ENCODE peak calls at places on chromosomes 12 and 14, in five cellular contexts. B is A549, T is K562, K is HepG2, J is H1. V is an unnamed sample.

GRCh38 chr12:81015510-81015909 is 62.4 kb upstream of the ACSS3 start:
- DNase-seq in B (no peak), T (no peak), K (peak; percentile 6), J (no peak), V (no peak)

GRCh38 chr14:33404054-33404453 is 465.4 kb downstream of the NPAS3 start:
- DNase-seq in B (no peak), T (no peak), K (no peak), J (no peak), V (peak; percentile 10)

GRCh38 chr12:80716711-80717469 is at the start of gene MYF5:
- DNase-seq in B (no peak), T (no peak), K (no peak), J (no peak), V (no peak)

GRCh38 chr14:58331111-58331510 is 32.8 kb downstream of the ARID4A start:
- DNase-seq in B (peak; percentile 11), T (peak; percentile 65), K (peak; percentile 91), J (no peak), V (peak; percentile 99)

GRCh38 chr14:103528158-103528511 is 861 bp upstream of the TRMT61A start:
- DNase-seq in B (no peak), T (no peak), K (no peak), J (no peak), V (no peak)

GRCh38 chr12:49984476-49984890 is 11.7 kb downstream of the AQP6 start:
- DNase-seq in B (no peak), T (no peak), K (no peak), J (no peak), V (no peak)

GRCh38 chr14:57501039-57501557 is 7.4 kb upstream of the CCDC198 start:
- DNase-seq in B (no peak), T (no peak), K (no peak), J (no peak), V (no peak)

GRCh38 chr12:2625267-2625666 is 169.5 kb upstream of the FKBP4 start:
- DNase-seq in B (no peak), T (no peak), K (no peak), J (no peak), V (no peak)

GRCh38 chr12:42143401-42144173 is 1.1 kb downstream of the GXYLT1 start:
- DNase-seq in B (no peak), T (no peak), K (no peak), J (no peak), V (peak; percentile 28)

GRCh38 chr12:119369907-119370546 is 35.5 kb downstream of the CCDC60 start:
- DNase-seq in B (no peak), T (no peak), K (no peak), J (no peak), V (no peak)

GRCh38 chr14:61188936-61189808 is 92.0 kb downstream of the TMEM30B start:
- DNase-seq in B (peak; percentile 87), T (peak; percentile 16), K (peak; percentile 48), J (no peak), V (peak; percentile 51)

GRCh38 chr12:106601031-106601430 is 18.2 kb downstream of the RFX4 start:
- DNase-seq in B (no peak), T (peak; percentile 43), K (peak; percentile 43), J (no peak), V (no peak)

GRCh38 chr14:86604546-86604945 is 1074.6 kb downstream of the FLRT2 start:
- DNase-seq in B (no peak), T (no peak), K (no peak), J (no peak), V (peak; percentile 61)

GRCh38 chr12:56683-57346 is 9.8 kb upstream of the IQSEC3 start:
- DNase-seq in B (no peak), T (peak; percentile 16), K (no peak), J (no peak), V (no peak)

DNA sequence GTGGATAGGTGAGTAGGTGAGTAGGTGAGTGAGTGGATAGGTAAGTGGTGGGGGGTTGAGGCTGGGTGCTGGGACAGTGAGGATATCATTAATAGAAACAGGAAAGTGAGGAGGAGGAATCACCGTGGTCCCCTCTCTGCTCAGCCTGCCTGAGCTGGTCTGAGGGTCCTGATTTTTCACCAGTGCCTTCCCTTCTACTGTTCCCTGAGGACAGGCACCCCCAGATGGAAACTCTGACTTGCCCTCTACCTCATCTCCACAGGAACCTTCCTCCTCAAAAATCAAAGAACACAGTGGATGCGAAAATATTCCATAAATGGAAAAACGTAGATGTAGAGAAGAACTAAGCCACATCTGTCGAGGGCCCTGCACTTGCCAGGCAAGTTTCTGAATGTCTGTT is 1.9 kb downstream of the GPR68 start:
- DNase-seq in B (no peak), T (no peak), K (no peak), J (no peak), V (no peak)
- H3K4me1 ChIP-seq in B (no peaks in the 10 kb centered on the region), T (no peaks in the 10 kb centered on the region), K (no peaks in the 10 kb centered on the region), J (no peaks in the 10 kb centered on the region), V (peaks cover 9% of the 10 kb centered on the region)

GRCh38 chr12:64007853-64008252 is 163.4 kb downstream of the SRGAP1 start:
- DNase-seq in B (no peak), T (no peak), K (no peak), J (no peak), V (peak; percentile 57)

GRCh38 chr12:64008596-64008995 is 164.1 kb downstream of the SRGAP1 start:
- DNase-seq in B (no peak), T (no peak), K (no peak), J (no peak), V (no peak)

GRCh38 chr12:64009321-64010068 is 165.0 kb downstream of the SRGAP1 start:
- DNase-seq in B (no peak), T (no peak), K (no peak), J (no peak), V (no peak)

GRCh38 chr12:64004639-64005038 is 160.1 kb downstream of the SRGAP1 start:
- DNase-seq in B (no peak), T (no peak), K (no peak), J (no peak), V (peak; percentile 78)

DNA sequence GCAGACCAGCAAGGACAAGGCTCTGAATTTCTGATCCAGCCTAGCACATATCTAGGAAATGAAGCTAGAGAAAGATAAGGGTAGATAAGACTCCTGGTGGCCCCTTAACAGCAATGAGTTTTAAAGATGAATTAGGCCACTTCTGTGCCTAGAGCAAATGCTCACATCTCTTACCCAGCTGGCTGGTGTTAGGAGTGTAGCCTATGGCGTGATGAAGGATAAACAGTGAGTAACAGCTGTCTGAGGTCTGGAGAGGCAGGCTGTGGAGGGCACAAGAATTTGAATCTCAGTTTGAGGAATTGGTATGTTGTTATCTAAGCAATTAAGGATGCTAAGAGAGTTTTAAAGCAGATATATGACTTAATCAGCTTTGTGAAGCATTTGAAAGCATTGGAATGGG is 161.7 kb downstream of the SRGAP1 start:
- DNase-seq in B (no peak), T (no peak), K (no peak), J (no peak), V (peak; percentile 70)
- TF ChIP-seq MAFK in B (no peak), T (no peak), K (no peak), J (no peak), V (no peak)

DNA sequence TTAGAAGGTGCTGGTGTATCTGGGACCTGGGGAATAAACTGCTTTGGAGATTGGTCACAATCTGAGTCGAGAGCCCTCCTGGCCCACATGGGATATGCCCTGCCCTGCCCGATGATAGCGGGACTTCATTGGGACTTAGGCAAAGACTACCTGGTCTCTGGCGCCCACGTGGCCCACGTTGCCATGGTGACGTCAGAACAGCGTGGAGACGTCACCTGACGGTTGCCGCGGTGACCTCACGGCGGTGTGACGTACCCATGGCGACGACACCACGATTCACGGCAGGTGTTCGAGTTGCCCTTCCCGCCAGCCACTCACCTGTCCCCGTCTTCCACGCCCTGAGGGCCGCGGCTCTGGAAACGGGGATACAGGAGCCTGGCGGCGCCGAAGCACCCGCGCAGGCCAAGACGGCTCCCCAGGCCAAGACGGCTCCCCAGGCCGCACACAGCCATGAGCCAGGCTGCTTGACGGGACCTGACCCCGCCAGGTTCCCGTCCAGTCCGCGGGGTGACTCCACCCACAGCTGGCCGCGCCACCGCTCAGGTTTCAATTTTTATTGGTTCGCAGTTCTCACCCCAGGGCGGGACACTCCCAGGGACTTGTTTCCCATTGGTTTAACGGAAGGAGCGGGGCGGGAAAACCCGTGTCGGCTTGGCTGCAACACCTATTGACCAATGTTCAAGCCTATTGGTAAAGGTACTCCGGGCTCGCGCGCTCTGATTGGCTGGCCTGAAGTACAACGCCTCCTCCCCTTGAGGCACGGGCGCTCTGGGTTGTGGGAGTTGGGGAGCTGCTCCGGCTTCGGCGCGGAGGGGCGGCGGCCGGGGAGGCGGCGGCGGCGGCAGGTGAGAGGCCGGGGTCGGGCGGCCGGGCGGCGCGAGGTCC is at the start of the genes MMAB and MVK:
- DNase-seq in B (peak; percentile 99), T (peak; percentile 97), K (peak; percentile 99), J (peak; percentile 99), V (peak; percentile 99)
- TF ChIP-seq POLR2A in B (peak; percentile 70), T (peak; percentile 94), K (peak; percentile 86), J (no peak), V (peak; percentile 49)

GRCh38 chr12:15783288-15783687 is 5.9 kb downstream of the EPS8 start:
- DNase-seq in B (no peak), T (no peak), K (no peak), J (no peak), V (no peak)
- H3K4me1 ChIP-seq in B (peaks cover 59% of the 10 kb centered on the region), T (no peaks in the 10 kb centered on the region), K (peaks cover 90% of the 10 kb centered on the region), J (peaks cover 2% of the 10 kb centered on the region), V (peaks cover 13% of the 10 kb centered on the region)

GRCh38 chr14:99188721-99189120 is 83.3 kb downstream of the BCL11B start:
- DNase-seq in B (no peak), T (peak; percentile 12), K (no peak), J (no peak), V (no peak)

GRCh38 chr14:99187858-99188257 is 84.1 kb downstream of the BCL11B start:
- DNase-seq in B (no peak), T (no peak), K (no peak), J (no peak), V (no peak)

GRCh38 chr14:99186956-99187690 is 84.9 kb downstream of the BCL11B start:
- DNase-seq in B (no peak), T (no peak), K (no peak), J (no peak), V (no peak)

GRCh38 chr14:99190696-99191662 is 81.0 kb downstream of the BCL11B start:
- DNase-seq in B (no peak), T (no peak), K (no peak), J (no peak), V (no peak)

DNA sequence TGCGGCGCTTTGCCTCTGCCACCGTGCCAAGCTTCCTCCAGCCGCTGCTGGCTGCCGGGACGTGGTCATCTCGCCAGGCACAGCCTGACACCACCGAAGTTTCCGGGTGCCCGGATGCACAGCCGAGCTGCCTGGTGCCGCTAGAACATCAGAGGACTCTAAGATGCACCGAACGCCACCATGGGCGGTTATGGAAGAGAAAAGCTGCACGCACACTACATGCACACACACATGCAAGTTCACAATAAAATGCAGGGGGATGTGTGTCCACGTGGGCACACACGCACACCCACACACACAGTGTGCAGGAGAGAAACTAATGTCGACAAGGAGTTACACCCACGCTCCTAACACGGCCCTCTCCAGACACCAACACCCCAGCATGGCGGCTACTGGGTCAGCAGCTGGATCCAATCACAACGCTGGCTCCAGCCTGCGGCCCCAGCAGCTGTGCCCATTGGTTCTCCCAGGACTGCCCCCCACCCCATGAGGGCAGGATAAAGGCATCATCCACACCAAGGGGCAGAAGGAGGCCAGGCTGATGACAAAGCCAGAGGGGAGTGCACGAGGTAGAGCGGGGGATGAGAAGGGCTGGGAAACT is 82.7 kb downstream of the BCL11B start:
- DNase-seq in B (no peak), T (no peak), K (no peak), J (no peak), V (no peak)
- TF ChIP-seq MAFK in B (no peak), T (no peak), K (no peak), J (no peak), V (no peak)

V was measured in IMR-90.